ENCODE peak calls at places on chromosome 20, in nine cellular contexts. M, G, V, I, R, N, Q, S and W are unnamed samples.

GRCh38 chr20:56217820-56218219 is 30.7 kb upstream of the MC3R start:
- DNase-seq in M (no peak), G (no peak), V (no peak), I (no peak), R (no peak), N (no peak), Q (no peak), S (no peak), W (no peak)

GRCh38 chr20:48682529-48683385 is 145.0 kb downstream of the PREX1 start:
- DNase-seq in M (peak; percentile 89), G (peak; percentile 96), V (peak; percentile 69), I (peak; percentile 74), R (peak; percentile 89), N (no peak), Q (peak; percentile 34), S (no peak), W (peak; percentile 37)

GRCh38 chr20:56554869-56555268 is 21.8 kb downstream of the FAM209B start:
- DNase-seq in M (peak; percentile 81), G (peak; percentile 29), V (peak; percentile 97), I (no peak), R (peak; percentile 86), N (no peak), Q (peak; percentile 3), S (no peak), W (peak; percentile 86)

GRCh38 chr20:50226093-50226974 is 35.7 kb downstream of the CEBPB start:
- DNase-seq in M (no peak), G (no peak), V (peak; percentile 75), I (no peak), R (peak; percentile 70), N (no peak), Q (no peak), S (no peak), W (peak; percentile 84)

GRCh38 chr20:18654448-18654773 is 66.6 kb downstream of the DTD1 start:
- DNase-seq in M (no peak), G (no peak), V (no peak), I (no peak), R (no peak), N (no peak), Q (no peak), S (no peak), W (no peak)

GRCh38 chr20:11375966-11376365 is 541.7 kb upstream of the BTBD3 start:
- DNase-seq in M (no peak), G (no peak), V (no peak), I (no peak), R (no peak), N (no peak), Q (no peak), S (no peak), W (no peak)

GRCh38 chr20:44548171-44548678 is 26.4 kb upstream of the SERINC3 start:
- DNase-seq in M (no peak), G (no peak), V (no peak), I (no peak), R (no peak), N (no peak), Q (no peak), S (no peak), W (no peak)

GRCh38 chr20:45946149-45946970 is 11.9 kb downstream of the PCIF1 start:
- DNase-seq in M (no peak), G (no peak), V (no peak), I (no peak), R (peak; percentile 71), N (no peak), Q (no peak), S (peak; percentile 66), W (no peak)

GRCh38 chr20:12982098-12982497 is 26.7 kb upstream of the SPTLC3 start:
- DNase-seq in M (no peak), G (no peak), V (no peak), I (no peak), R (no peak), N (no peak), Q (no peak), S (no peak), W (no peak)

GRCh38 chr20:43744966-43745733 is 18.3 kb upstream of the GTSF1L start:
- DNase-seq in M (no peak), G (peak; percentile 81), V (no peak), I (no peak), R (no peak), N (no peak), Q (no peak), S (no peak), W (no peak)

GRCh38 chr20:21099653-21100589 is 6.2 kb downstream of the LINC00237 start:
- DNase-seq in M (no peak), G (no peak), V (no peak), I (no peak), R (peak; percentile 8), N (no peak), Q (no peak), S (no peak), W (no peak)

GRCh38 chr20:18288748-18289705 is 700 bp downstream of the ZNF133 start:
- DNase-seq in M (no peak), G (no peak), V (peak; percentile 18), I (no peak), R (peak; percentile 30), N (no peak), Q (no peak), S (no peak), W (no peak)

GRCh38 chr20:63176448-63177133 is 39.3 kb downstream of the YTHDF1 start:
- DNase-seq in M (no peak), G (no peak), V (no peak), I (no peak), R (no peak), N (no peak), Q (no peak), S (no peak), W (peak; percentile 23)

GRCh38 chr20:29430531-29430930 is 1826.9 kb upstream of the DEFB115 start:
- DNase-seq in M (no peak), G (no peak), V (no peak), I (no peak), R (no peak), N (no peak), Q (no peak), S (no peak), W (no peak)

GRCh38 chr20:51890003-51890402 is 87.7 kb upstream of the SALL4 start:
- DNase-seq in M (no peak), G (no peak), V (no peak), I (no peak), R (no peak), N (no peak), Q (no peak), S (no peak), W (no peak)

GRCh38 chr20:45012682-45013302 is 46.5 kb downstream of the STK4 start:
- DNase-seq in M (no peak), G (no peak), V (peak; percentile 81), I (no peak), R (peak; percentile 31), N (no peak), Q (no peak), S (no peak), W (no peak)

GRCh38 chr20:44247676-44248419 is 740 bp downstream of the GDAP1L1 start:
- DNase-seq in M (peak; percentile 1), G (no peak), V (peak; percentile 94), I (peak; percentile 54), R (peak; percentile 71), N (no peak), Q (no peak), S (no peak), W (peak; percentile 44)

GRCh38 chr20:33796263-33796906 is 14.8 kb upstream of the CHMP4B start:
- DNase-seq in M (no peak), G (no peak), V (no peak), I (no peak), R (no peak), N (no peak), Q (no peak), S (no peak), W (no peak)

GRCh38 chr20:43404880-43405279 is 52.8 kb upstream of the SRSF6 start:
- DNase-seq in M (no peak), G (peak; percentile 14), V (no peak), I (no peak), R (no peak), N (no peak), Q (no peak), S (no peak), W (peak; percentile 23)

GRCh38 chr20:60804240-60804917 is 447.7 kb upstream of the CDH4 start:
- DNase-seq in M (no peak), G (no peak), V (no peak), I (no peak), R (no peak), N (no peak), Q (no peak), S (no peak), W (no peak)